ENCODE peak calls at places on chromosomes 1 and 21, in six cellular contexts. W is esophagus muscularis mucosa, L is stomach, U is K562, Q is suprapubic skin, H is uterus. B is an unnamed sample.

GRCh38 chr1:225868631-225869330 is 13.4 kb downstream of the TMEM63A start:
- DNase-seq in W (no peak), L (no peak), U (no peak), Q (no peak), H (no peak), B (no peak)

GRCh38 chr1:3273447-3273846 is 181.0 kb upstream of the ARHGEF16 start:
- DNase-seq in W (no peak), L (no peak), U (no peak), Q (no peak), H (no peak), B (no peak)

GRCh38 chr1:176896216-176896615 is 268.3 kb downstream of the ASTN1 start:
- DNase-seq in W (no peak), L (no peak), U (no peak), Q (no peak), H (no peak), B (no peak)

GRCh38 chr1:181149326-181150000 is 61.0 kb downstream of the IER5 start:
- DNase-seq in W (no peak), L (peak; percentile 43), U (no peak), Q (peak; percentile 19), H (no peak), B (no peak)

GRCh38 chr1:241336335-241336734 is 20.7 kb downstream of the RGS7 start:
- DNase-seq in W (no peak), L (no peak), U (no peak), Q (no peak), H (no peak), B (no peak)

GRCh38 chr1:67372136-67372535 is 58.1 kb downstream of the SERBP1 start:
- DNase-seq in W (no peak), L (no peak), U (no peak), Q (no peak), H (no peak), B (no peak)

GRCh38 chr1:60916926-60917325 is 165.4 kb upstream of the NFIA start:
- DNase-seq in W (no peak), L (no peak), U (no peak), Q (no peak), H (no peak), B (no peak)

GRCh38 chr1:21338568-21339401 is 48.5 kb upstream of the ECE1 start:
- DNase-seq in W (no peak), L (peak; percentile 89), U (no peak), Q (peak; percentile 89), H (peak; percentile 91), B (no peak)

GRCh38 chr1:160795951-160796383 is at the start of gene LY9:
- DNase-seq in W (peak; percentile 91), L (peak; percentile 45), U (no peak), Q (no peak), H (no peak), B (peak; percentile 31)

GRCh38 chr1:44839561-44839960 is 3.5 kb downstream of the PTCH2 start:
- DNase-seq in W (no peak), L (no peak), U (no peak), Q (no peak), H (no peak), B (no peak)

GRCh38 chr1:218475275-218475674 is 130.1 kb downstream of the TGFB2 start:
- DNase-seq in W (no peak), L (no peak), U (no peak), Q (no peak), H (no peak), B (no peak)

GRCh38 chr21:46247699-46248460 is 19.3 kb upstream of the LSS start:
- DNase-seq in W (no peak), L (no peak), U (no peak), Q (no peak), H (no peak), B (no peak)

GRCh38 chr1:9328201-9328600 is 35.5 kb downstream of the SPSB1 start:
- DNase-seq in W (no peak), L (no peak), U (no peak), Q (no peak), H (no peak), B (no peak)

GRCh38 chr1:245888809-245889208 is 618.3 kb downstream of the SMYD3 start:
- DNase-seq in W (no peak), L (no peak), U (no peak), Q (no peak), H (no peak), B (no peak)

GRCh38 chr1:165635329-165635728 is 4.3 kb downstream of the MGST3 start:
- DNase-seq in W (no peak), L (no peak), U (no peak), Q (no peak), H (no peak), B (no peak)

GRCh38 chr1:213690341-213690917 is 297.3 kb upstream of the PROX1 start:
- DNase-seq in W (no peak), L (no peak), U (no peak), Q (no peak), H (no peak), B (no peak)

GRCh38 chr1:184838374-184838995 is 83.8 kb upstream of the EDEM3 start:
- DNase-seq in W (peak; percentile 93), L (peak; percentile 51), U (no peak), Q (peak; percentile 70), H (peak; percentile 75), B (no peak)

GRCh38 chr1:62621907-62622306 is 24.6 kb downstream of the ANGPTL3 start:
- DNase-seq in W (no peak), L (no peak), U (peak; percentile 44), Q (peak; percentile 66), H (no peak), B (no peak)

GRCh38 chr1:35452086-35452485 is 105.1 kb downstream of the KIAA0319L start:
- DNase-seq in W (no peak), L (peak; percentile 59), U (no peak), Q (peak; percentile 79), H (no peak), B (no peak)

GRCh38 chr1:26175346-26175745 is 1.9 kb upstream of the CNKSR1 start:
- DNase-seq in W (no peak), L (no peak), U (no peak), Q (no peak), H (no peak), B (no peak)

GRCh38 chr1:234721476-234722266 is 111.7 kb upstream of the IRF2BP2 start:
- DNase-seq in W (peak; percentile 94), L (peak; percentile 78), U (no peak), Q (peak; percentile 73), H (peak; percentile 80), B (no peak)

GRCh38 chr1:95352767-95353166 is 118.8 kb downstream of the RWDD3 start:
- DNase-seq in W (no peak), L (peak; percentile 34), U (no peak), Q (no peak), H (no peak), B (no peak)

GRCh38 chr1:84996846-84997666 is at the start of gene MCOLN2:
- DNase-seq in W (no peak), L (peak; percentile 34), U (peak; percentile 52), Q (no peak), H (peak; percentile 29), B (no peak)

GRCh38 chr1:179586107-179586823 is 5.4 kb upstream of the TDRD5 start:
- DNase-seq in W (no peak), L (peak; percentile 85), U (peak; percentile 76), Q (peak; percentile 78), H (peak; percentile 33), B (no peak)
- TF ChIP-seq CTCF in W (peak; percentile 60), L (peak; percentile 52), U (peak; percentile 97), Q (no peak), H (peak; percentile 28), B (peak; percentile 31)

GRCh38 chr1:247332215-247332900 is 691 bp upstream of the ZNF496 start:
- DNase-seq in W (no peak), L (peak; percentile 54), U (peak; percentile 80), Q (peak; percentile 75), H (peak; percentile 57), B (peak; percentile 24)

GRCh38 chr1:247330548-247331171 is 1.0 kb downstream of the ZNF496 start:
- DNase-seq in W (no peak), L (no peak), U (no peak), Q (no peak), H (no peak), B (no peak)

GRCh38 chr1:247331526-247332214 is at the start of gene ZNF496:
- DNase-seq in W (no peak), L (peak; percentile 66), U (peak; percentile 97), Q (peak; percentile 87), H (peak; percentile 91), B (no peak)

GRCh38 chr1:247332901-247333361 is 1.3 kb upstream of the ZNF496 start:
- DNase-seq in W (no peak), L (peak; percentile 38), U (no peak), Q (peak; percentile 66), H (no peak), B (no peak)

DNA sequence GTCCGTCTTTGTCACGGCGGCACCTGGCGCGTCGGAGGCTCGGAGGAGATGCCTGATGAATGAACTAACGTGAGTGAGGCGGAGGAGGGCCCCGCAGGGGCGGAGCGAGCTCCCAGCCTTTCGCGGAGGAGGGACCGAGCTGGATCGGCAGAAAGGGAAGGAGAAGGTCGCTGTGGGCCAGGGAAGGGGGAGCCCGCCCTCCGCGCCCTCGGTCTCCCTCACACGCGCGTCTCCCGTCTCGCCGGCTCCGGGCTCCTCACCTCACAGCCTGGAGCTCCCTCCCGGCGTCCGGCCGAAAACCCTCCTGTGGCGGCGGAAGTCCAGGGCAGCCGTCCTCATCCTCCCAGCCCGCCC is 518 bp downstream of the ZNF496 start:
- DNase-seq in W (no peak), L (peak; percentile 79), U (peak; percentile 91), Q (peak; percentile 88), H (peak; percentile 84), B (no peak)
- TF ChIP-seq POLR2A in W (no peak), L (no peak), U (peak; percentile 83), Q (no peak), H (peak; percentile 43), B (peak; percentile 74)

GRCh38 chr21:44701023-44701400 is 4.0 kb downstream of the KRTAP10-12 start:
- DNase-seq in W (peak; percentile 84), L (no peak), U (no peak), Q (no peak), H (no peak), B (no peak)

GRCh38 chr21:44697811-44698734 is 1.1 kb downstream of the KRTAP10-12 start:
- DNase-seq in W (peak; percentile 88), L (no peak), U (no peak), Q (no peak), H (no peak), B (no peak)

GRCh38 chr21:44701541-44701940 is 4.6 kb downstream of the KRTAP10-12 start:
- DNase-seq in W (no peak), L (no peak), U (no peak), Q (no peak), H (no peak), B (no peak)

GRCh38 chr21:44700101-44701022 is 3.4 kb downstream of the KRTAP10-12 start:
- DNase-seq in W (peak; percentile 86), L (no peak), U (no peak), Q (no peak), H (no peak), B (no peak)

DNA sequence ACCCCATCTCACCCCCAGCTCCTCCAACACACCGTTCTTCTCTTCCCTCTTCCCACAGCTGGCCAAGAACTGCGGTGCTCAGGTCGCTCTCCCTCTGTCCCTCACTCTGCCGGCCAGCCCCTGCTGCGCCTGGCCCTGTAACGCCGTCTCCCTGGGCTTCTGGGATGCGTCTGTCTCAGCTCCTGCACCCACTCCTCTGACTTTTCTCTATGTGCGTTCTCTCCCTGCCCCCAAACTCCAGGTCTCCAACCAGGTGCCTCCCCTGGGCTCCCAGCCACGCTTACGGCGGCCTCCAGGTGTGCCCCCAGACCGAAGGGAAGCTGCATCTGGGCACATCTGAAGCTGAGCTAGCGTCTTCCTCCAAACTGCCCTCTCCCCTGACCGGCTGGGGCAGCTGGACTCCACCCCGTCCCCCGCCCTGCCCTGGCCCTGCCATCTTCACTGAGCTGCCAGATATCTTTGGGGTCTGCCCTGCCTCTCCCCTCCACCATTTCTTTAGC is 2.6 kb downstream of the KRTAP10-12 start:
- DNase-seq in W (peak; percentile 47), L (no peak), U (no peak), Q (no peak), H (no peak), B (no peak)
- H3K27me3 ChIP-seq in W (no peaks in the 10 kb centered on the region), L (peaks cover 94% of the 10 kb centered on the region), U (peaks cover 92% of the 10 kb centered on the region), Q (peaks cover 88% of the 10 kb centered on the region), H (peaks cover 7% of the 10 kb centered on the region), B (no peaks in the 10 kb centered on the region)

GRCh38 chr1:203031467-203031866 is 5.2 kb downstream of the PPFIA4 start:
- DNase-seq in W (no peak), L (no peak), U (peak; percentile 55), Q (no peak), H (no peak), B (no peak)
- TF ChIP-seq CTCF in W (no peak), L (no peak), U (peak; percentile 73), Q (no peak), H (no peak), B (no peak)

B was measured in esophagus squamous epithelium.